ENCODE peak calls at places on chromosomes 12 and 14, in six cellular contexts. N, M, L, W, V and J are unnamed samples.

GRCh38 chr12:89695100-89695499 is 13.5 kb downstream of the ATP2B1 start:
- DNase-seq in N (no peak), L (no peak), M (no peak), W (no peak), V (no peak), J (no peak)

GRCh38 chr12:70255311-70255710 is 12.1 kb downstream of the CNOT2 start:
- DNase-seq in M (no peak), N (no peak), W (no peak), V (no peak), L (no peak), J (no peak)

GRCh38 chr12:107779077-107779840 is 4.8 kb downstream of the ASCL4 start:
- DNase-seq in W (no peak), L (peak; percentile 84), M (no peak), V (no peak), N (no peak), J (no peak)

GRCh38 chr12:105359840-105360239 is 29.3 kb downstream of the C12orf75 start:
- DNase-seq in W (no peak), V (no peak), N (no peak), M (no peak), L (no peak), J (no peak)

GRCh38 chr14:89444044-89444443 is 27.0 kb upstream of the FOXN3 start:
- DNase-seq in M (no peak), W (no peak), V (no peak), L (no peak), N (no peak), J (no peak)

GRCh38 chr12:64193931-64194330 is 28.2 kb downstream of the KICS2 start:
- DNase-seq in L (no peak), M (no peak), V (no peak), N (no peak), W (no peak), J (no peak)

GRCh38 chr14:53640695-53641094 is 315.9 kb downstream of the BMP4 start:
- DNase-seq in M (no peak), W (no peak), N (no peak), V (no peak), L (no peak), J (no peak)

GRCh38 chr12:9001233-9001632 is 11.9 kb downstream of the KLRG1 start:
- DNase-seq in V (peak; percentile 51), W (no peak), L (no peak), M (no peak), N (no peak), J (no peak)

GRCh38 chr14:75906680-75907280 is 75.0 kb downstream of the TGFB3 start:
- DNase-seq in V (peak; percentile 74), L (peak; percentile 48), N (no peak), W (peak; percentile 80), M (peak; percentile 58), J (peak; percentile 54)

GRCh38 chr12:54356951-54357356 is 7.3 kb downstream of the GPR84 start:
- DNase-seq in W (peak; percentile 43), V (no peak), M (no peak), L (no peak), N (no peak), J (no peak)

GRCh38 chr14:50542941-50543418 is 10.6 kb upstream of the MAP4K5 start:
- DNase-seq in L (peak; percentile 47), W (peak; percentile 66), M (peak; percentile 45), N (no peak), V (no peak), J (peak; percentile 52)

GRCh38 chr12:95202691-95203476 is 14.4 kb downstream of the FGD6 start:
- DNase-seq in L (peak; percentile 14), N (no peak), V (no peak), W (no peak), M (no peak), J (no peak)

GRCh38 chr12:91347686-91348085 is 165.1 kb upstream of the DCN start:
- DNase-seq in W (no peak), V (no peak), M (no peak), N (no peak), L (no peak), J (no peak)

GRCh38 chr12:108630481-108631207 is 3.0 kb downstream of the SELPLG start:
- DNase-seq in W (no peak), M (no peak), L (no peak), V (no peak), N (peak; percentile 79), J (peak; percentile 67)

GRCh38 chr12:38625306-38625705 is 280.1 kb downstream of the CPNE8 start:
- DNase-seq in N (no peak), M (no peak), V (no peak), L (no peak), W (no peak), J (no peak)

GRCh38 chr14:76956253-76957090 is 72.0 kb downstream of the IRF2BPL start:
- DNase-seq in W (peak; percentile 91), M (peak; percentile 80), V (peak; percentile 91), L (peak; percentile 85), N (peak; percentile 97), J (peak; percentile 83)

GRCh38 chr14:76953196-76953945 is 75.1 kb downstream of the IRF2BPL start:
- DNase-seq in N (peak; percentile 90), W (no peak), M (no peak), L (no peak), V (peak; percentile 77), J (peak; percentile 71)

GRCh38 chr14:76955575-76956252 is 72.8 kb downstream of the IRF2BPL start:
- DNase-seq in M (peak; percentile 76), W (no peak), L (peak; percentile 27), N (peak; percentile 86), V (no peak), J (peak; percentile 82)

GRCh38 chr14:76954791-76955190 is 73.7 kb downstream of the IRF2BPL start:
- DNase-seq in N (no peak), V (peak; percentile 12), L (no peak), M (no peak), W (no peak), J (no peak)

GRCh38 chr14:76954371-76954770 is 74.1 kb downstream of the IRF2BPL start:
- DNase-seq in L (no peak), W (no peak), M (no peak), V (no peak), N (no peak), J (no peak)
- H3K4me1 ChIP-seq in L (peaks cover 25% of the 10 kb centered on the region), W (peaks cover 27% of the 10 kb centered on the region), M (peaks cover 55% of the 10 kb centered on the region), V (peaks cover 13% of the 10 kb centered on the region), N (peaks cover 59% of the 10 kb centered on the region), J (peaks cover 56% of the 10 kb centered on the region)

DNA sequence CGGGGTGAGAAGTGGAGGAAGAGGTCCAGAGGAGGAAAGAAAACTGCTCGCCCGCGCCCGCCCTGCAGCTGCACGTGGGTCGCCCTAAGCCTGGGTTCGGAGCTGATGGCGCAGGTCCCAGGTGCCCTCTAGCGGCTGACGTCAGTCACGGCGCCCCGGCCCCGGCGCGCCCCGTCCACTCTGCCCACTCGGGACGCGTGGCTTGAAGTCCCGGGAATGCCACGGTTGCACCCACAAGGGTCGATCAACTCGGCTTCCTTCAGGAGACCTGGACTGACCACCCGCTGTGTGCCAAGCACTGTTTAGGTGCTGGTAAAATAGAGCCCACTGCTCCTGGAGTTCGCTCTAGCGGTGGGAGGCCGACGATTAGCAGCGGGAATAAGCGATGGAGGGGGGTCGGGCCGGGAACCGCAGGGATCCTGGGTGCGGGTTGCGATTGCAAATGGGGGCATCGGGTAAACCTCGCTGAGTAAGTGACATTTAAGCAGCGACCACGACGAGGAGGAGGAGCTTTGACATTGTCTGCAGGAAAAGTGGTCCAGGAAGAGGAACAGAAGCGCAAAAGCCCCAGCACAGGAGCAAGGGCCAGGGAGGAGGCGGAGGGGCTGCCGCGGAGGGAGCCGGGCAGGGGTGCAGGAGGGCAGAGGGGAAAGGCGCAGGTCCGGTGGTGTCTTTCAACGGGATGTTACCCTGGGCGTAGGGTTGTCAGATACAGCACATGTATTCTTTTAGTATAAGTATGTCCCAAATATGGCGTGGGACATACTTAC is 5.1 kb upstream of the ZNF839 start:
- DNase-seq in V (peak; percentile 88), M (peak; percentile 80), N (peak; percentile 96), L (peak; percentile 68), W (peak; percentile 88), J (peak; percentile 77)
- H3K27ac ChIP-seq in V (no peak overlapping the region), M (peak overlapping the region; percentile 51), N (peak overlapping the region; percentile 54), L (peak overlapping the region; percentile 13), W (no peak overlapping the region), J (peak overlapping the region; percentile 37)

GRCh38 chr12:104348994-104349494 is 45.5 kb downstream of the EID3 start:
- DNase-seq in N (no peak), W (no peak), M (no peak), V (no peak), L (no peak), J (no peak)
- H3K4me3 ChIP-seq in N (no peak overlapping the region), W (no peak overlapping the region), M (no peak overlapping the region), V (no peak overlapping the region), L (no peak overlapping the region), J (no peak overlapping the region)

GRCh38 chr14:81004575-81004974 is 49.2 kb downstream of the TSHR start:
- DNase-seq in V (no peak), N (no peak), W (no peak), M (no peak), L (no peak), J (no peak)
- H3K4me1 ChIP-seq in V (no peaks in the 10 kb centered on the region), N (no peaks in the 10 kb centered on the region), W (no peaks in the 10 kb centered on the region), M (no peaks in the 10 kb centered on the region), L (no peaks in the 10 kb centered on the region), J (no peaks in the 10 kb centered on the region)

GRCh38 chr14:67513631-67514108 is 19.4 kb upstream of the PLEKHH1 start:
- DNase-seq in N (no peak), V (no peak), W (no peak), M (no peak), L (no peak), J (no peak)
- H3K27ac ChIP-seq in N (peak overlapping the region; percentile 83), V (peak overlapping the region; percentile 42), W (no peak overlapping the region), M (peak overlapping the region; percentile 60), L (no peak overlapping the region), J (peak overlapping the region; percentile 68)

GRCh38 chr12:51847830-51848727 is at the start of gene FIGNL2:
- DNase-seq in V (no peak), W (peak; percentile 87), N (no peak), M (no peak), L (no peak), J (no peak)
- H3K4me3 ChIP-seq in V (peak within 1 kb of the TSS; percentile 31), W (peak within 1 kb of the TSS; percentile 97), N (peak within 1 kb of the TSS; percentile 49), M (no peak within 1 kb of the TSS), L (no peak within 1 kb of the TSS), J (no peak within 1 kb of the TSS)

DNA sequence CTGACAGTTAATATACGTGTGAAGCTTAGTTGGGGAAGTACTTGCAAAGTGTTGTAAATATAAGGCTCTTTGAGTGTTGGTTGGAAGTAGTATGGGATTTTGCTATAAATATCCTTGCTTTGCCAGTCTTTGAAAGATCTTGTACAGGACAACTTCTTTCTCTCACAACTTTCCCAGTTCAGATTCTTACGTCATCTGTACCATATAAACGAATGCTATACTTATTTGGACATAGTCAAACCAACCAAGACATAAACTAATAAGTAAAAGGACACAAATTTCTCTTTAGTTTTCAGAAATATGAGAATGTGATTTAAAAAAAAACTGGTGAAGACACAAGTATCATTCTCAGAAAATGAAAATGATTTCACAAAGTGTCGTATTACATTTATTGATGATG is 153.1 kb upstream of the NPAS3 start:
- DNase-seq in N (no peak), M (no peak), L (no peak), V (no peak), W (no peak), J (no peak)
- H3K4me1 ChIP-seq in N (no peaks in the 10 kb centered on the region), M (no peaks in the 10 kb centered on the region), L (no peaks in the 10 kb centered on the region), V (no peaks in the 10 kb centered on the region), W (no peaks in the 10 kb centered on the region), J (no peaks in the 10 kb centered on the region)